ENCODE peak calls at places on chromosomes 4 and X, in five cellular contexts. B is NCI-H187 treated with DMSO at 0.1 percent for 48 hours, Y is ureter, W is caudate nucleus, E is mucosa of gallbladder. Z is an unnamed sample.

GRCh38 chr4:76998251-76998901 is 48.8 kb downstream of the SEPTIN11 start:
- DNase-seq in B (no peak), Y (no peak), W (no peak), E (no peak), Z (no peak)

GRCh38 chr4:75142850-75143249 is 209.9 kb downstream of the PARM1 start:
- DNase-seq in B (no peak), Y (no peak), W (no peak), E (no peak), Z (no peak)

GRCh38 chrX:19440713-19441112 is 74.6 kb downstream of the MAP3K15 start:
- DNase-seq in B (no peak), Y (no peak), W (no peak), E (no peak), Z (no peak)

GRCh38 chr4:87985097-87985886 is 9.8 kb downstream of the SPP1 start:
- DNase-seq in B (no peak), Y (peak), W (peak), E (peak), Z (peak)

GRCh38 chr4:90061881-90062280 is 65.3 kb upstream of the CCSER1 start:
- DNase-seq in B (no peak), Y (no peak), W (no peak), E (no peak), Z (no peak)

GRCh38 chr4:55547461-55547770 is 707 bp upstream of the CLOCK start:
- DNase-seq in B (no peak), Y (no peak), W (no peak), E (peak), Z (peak)

GRCh38 chr4:152448806-152449205 is 87.1 kb downstream of the FBXW7 start:
- DNase-seq in B (no peak), Y (no peak), W (no peak), E (no peak), Z (no peak)

GRCh38 chr4:3201718-3202702 is 46.9 kb upstream of the MSANTD1 start:
- DNase-seq in B (no peak), Y (no peak), W (no peak), E (no peak), Z (no peak)

GRCh38 chrX:123822965-123823364 is 36.9 kb upstream of the XIAP start:
- DNase-seq in B (no peak), Y (no peak), W (no peak), E (no peak), Z (no peak)

GRCh38 chr4:2260336-2261109 is 1.4 kb downstream of the MXD4 start:
- DNase-seq in B (no peak), Y (peak), W (no peak), E (no peak), Z (peak)

GRCh38 chr4:88350786-88351185 is 27.9 kb upstream of the HERC6 start:
- DNase-seq in B (no peak), Y (no peak), W (no peak), E (no peak), Z (no peak)

GRCh38 chr4:112199041-112199440 is 32.5 kb upstream of the AP1AR start:
- DNase-seq in B (no peak), Y (no peak), W (no peak), E (no peak), Z (no peak)

GRCh38 chrX:119266364-119266995 is 30.4 kb downstream of the PGRMC1 start:
- DNase-seq in B (no peak), Y (no peak), W (no peak), E (no peak), Z (no peak)

GRCh38 chrX:140723251-140723650 is 13.7 kb downstream of the LINC00632 start:
- DNase-seq in B (no peak), Y (no peak), W (no peak), E (no peak), Z (no peak)

GRCh38 chrX:22060451-22060940 is 28.4 kb downstream of the PHEX start:
- DNase-seq in B (no peak), Y (no peak), W (no peak), E (no peak), Z (no peak)

GRCh38 chr4:98318521-98318920 is 57.3 kb downstream of the RAP1GDS1 start:
- DNase-seq in B (no peak), Y (no peak), W (no peak), E (no peak), Z (no peak)

GRCh38 chr4:10746371-10747143 is 62.0 kb upstream of the CLNK start:
- DNase-seq in B (no peak), Y (no peak), W (no peak), E (no peak), Z (no peak)

GRCh38 chr4:71456841-71457240 is 118.0 kb downstream of the SLC4A4 start:
- DNase-seq in B (no peak), Y (no peak), W (no peak), E (no peak), Z (no peak)

GRCh38 chr4:110609044-110609750 is 13.7 kb downstream of the PITX2 start:
- DNase-seq in B (no peak), Y (no peak), W (no peak), E (no peak), Z (no peak)

GRCh38 chr4:3780347-3781171 is 14.4 kb downstream of the ADRA2C start:
- DNase-seq in B (no peak), Y (peak), W (no peak), E (peak), Z (no peak)

GRCh38 chr4:168641811-168642140 is 144.9 kb downstream of the PALLD start:
- DNase-seq in B (no peak), Y (no peak), W (no peak), E (no peak), Z (no peak)

GRCh38 chrX:2707334-2707760 is 16.3 kb downstream of the CD99 start:
- DNase-seq in B (no peak), Y (peak), W (no peak), E (peak), Z (no peak)

GRCh38 chr4:60189286-60189685 is 1010.8 kb upstream of the ADGRL3 start:
- DNase-seq in B (no peak), Y (no peak), W (no peak), E (no peak), Z (no peak)

GRCh38 chr4:1206299-1207156 is 34.1 kb upstream of the SPON2 start:
- DNase-seq in B (no peak), Y (peak), W (no peak), E (no peak), Z (peak)

GRCh38 chr4:53702334-53703266 is 111.3 kb upstream of the LNX1 start:
- DNase-seq in B (peak), Y (peak), W (no peak), E (peak), Z (peak)

GRCh38 chrX:1589356-1590130 is 1.9 kb upstream of the AKAP17A start:
- DNase-seq in B (no peak), Y (peak), W (no peak), E (no peak), Z (no peak)

GRCh38 chrX:44306336-44306735 is 37.1 kb downstream of the EFHC2 start:
- DNase-seq in B (no peak), Y (no peak), W (no peak), E (peak), Z (no peak)

GRCh38 chr4:121484633-121485032 is 103.8 kb upstream of the QRFPR start:
- DNase-seq in B (no peak), Y (no peak), W (no peak), E (peak), Z (no peak)

GRCh38 chr4:149825336-149825735 is 9.7 kb upstream of the IQCM start:
- DNase-seq in B (no peak), Y (no peak), W (no peak), E (no peak), Z (no peak)

GRCh38 chr4:2713337-2713736 is 42.8 kb downstream of the TNIP2 start:
- DNase-seq in B (no peak), Y (no peak), W (no peak), E (no peak), Z (no peak)

GRCh38 chr4:184906480-184907097 is 80.8 kb upstream of the ACSL1 start:
- DNase-seq in B (no peak), Y (no peak), W (no peak), E (no peak), Z (no peak)

GRCh38 chr4:2698951-2699505 is 57.1 kb downstream of the TNIP2 start:
- DNase-seq in B (no peak), Y (no peak), W (no peak), E (no peak), Z (no peak)

GRCh38 chrX:133859336-133859735 is 126.1 kb downstream of the GPC3 start:
- DNase-seq in B (no peak), Y (no peak), W (no peak), E (no peak), Z (no peak)

GRCh38 chr4:154503598-154503997 is 12.0 kb upstream of the DCHS2 start:
- DNase-seq in B (no peak), Y (no peak), W (no peak), E (no peak), Z (no peak)

GRCh38 chr4:20249333-20249732 is 2.4 kb upstream of the SLIT2 start:
- DNase-seq in B (no peak), Y (no peak), W (no peak), E (no peak), Z (no peak)

GRCh38 chr4:108941914-108942379 is 179.1 kb upstream of the ETNPPL start:
- DNase-seq in B (no peak), Y (no peak), W (no peak), E (no peak), Z (no peak)

GRCh38 chr4:113636877-113637276 is 124.7 kb downstream of the CAMK2D start:
- DNase-seq in B (no peak), Y (no peak), W (no peak), E (no peak), Z (no peak)

GRCh38 chr4:181566490-181566889 is 676.7 kb upstream of the TENM3 start:
- DNase-seq in B (no peak), Y (no peak), W (no peak), E (peak), Z (no peak)